ENCODE peak calls at places on chromosomes 3 and 15, in ten cellular contexts. D, L, S, H, R, W, B, J, O and Y are unnamed samples.

GRCh38 chr3:152398495-152398894 is 129.8 kb downstream of the MBNL1 start:
- DNase-seq in D (no peak), L (no peak), S (no peak), H (no peak), R (no peak), W (no peak), B (peak), J (peak), O (no peak), Y (no peak)

GRCh38 chr3:178304758-178305157 is 231.5 kb upstream of the KCNMB2 start:
- DNase-seq in D (no peak), L (no peak), S (peak), H (no peak), R (no peak), W (no peak), B (no peak), J (peak), O (no peak), Y (no peak)

GRCh38 chr15:98823012-98823458 is 174.7 kb downstream of the IGF1R start:
- DNase-seq in D (no peak), L (no peak), S (peak), H (no peak), R (no peak), W (no peak), B (peak), J (peak), O (no peak), Y (no peak)

GRCh38 chr3:137988982-137989381 is 21.0 kb upstream of the CLDN18 start:
- DNase-seq in D (no peak), L (no peak), S (no peak), H (no peak), R (peak), W (no peak), B (no peak), J (no peak), O (no peak), Y (no peak)

GRCh38 chr3:114756506-114757279 is 390.4 kb downstream of the ZBTB20 start:
- DNase-seq in D (no peak), L (no peak), S (peak), H (no peak), R (peak), W (no peak), B (no peak), J (peak), O (no peak), Y (no peak)

GRCh38 chr3:94522488-94522887 is 459.6 kb downstream of the NSUN3 start:
- DNase-seq in D (no peak), L (no peak), S (peak), H (no peak), R (no peak), W (no peak), B (peak), J (no peak), O (no peak), Y (no peak)

GRCh38 chr3:100761211-100761921 is 52.1 kb downstream of the TFG start:
- DNase-seq in D (no peak), L (no peak), S (peak), H (no peak), R (peak), W (no peak), B (peak), J (no peak), O (peak), Y (no peak)

GRCh38 chr3:151293127-151293526 is 14.8 kb upstream of the P2RY14 start:
- DNase-seq in D (no peak), L (no peak), S (peak), H (no peak), R (no peak), W (no peak), B (no peak), J (no peak), O (no peak), Y (no peak)

GRCh38 chr3:155431856-155432570 is 138.5 kb upstream of the STRIT1 start:
- DNase-seq in D (no peak), L (no peak), S (no peak), H (no peak), R (no peak), W (no peak), B (no peak), J (no peak), O (no peak), Y (no peak)